ENCODE peak calls at places on chromosomes 2 and 18, in four cellular contexts. K is GM20000, I is NCI-H146, O is AML-193. X is an unnamed sample.

GRCh38 chr2:118492335-118492734 is 355.1 kb downstream of the EN1 start:
- DNase-seq in I (no peak), O (peak), K (no peak), X (no peak)

GRCh38 chr2:217177687-217178086 is 317.8 kb upstream of the TNP1 start:
- DNase-seq in O (no peak), K (no peak), I (no peak), X (no peak)

GRCh38 chr18:50507120-50507590 is 52.7 kb upstream of the MAPK4 start:
- DNase-seq in O (peak), I (peak), K (peak), X (no peak)

GRCh38 chr18:63319383-63320040 is at the start of gene BCL2:
- DNase-seq in O (peak), I (peak), K (no peak), X (no peak)

GRCh38 chr2:86704482-86704971 is 15.6 kb upstream of the RMND5A start:
- DNase-seq in O (no peak), I (peak), K (no peak), X (no peak)

GRCh38 chr2:113273031-113273551 is 5.6 kb downstream of the PAX8 start:
- DNase-seq in I (no peak), K (no peak), O (no peak), X (no peak)

GRCh38 chr2:203328735-203329549 is 748 bp downstream of the ABI2 start:
- DNase-seq in O (peak), K (peak), I (peak), X (peak)

GRCh38 chr2:195682077-195682476 is 25.1 kb downstream of the SLC39A10 start:
- DNase-seq in K (no peak), O (no peak), I (no peak), X (no peak)

GRCh38 chr2:217954051-217954450 is 48.7 kb downstream of the TNS1 start:
- DNase-seq in K (no peak), O (no peak), I (no peak), X (no peak)

GRCh38 chr2:207227062-207227748 is 61.5 kb upstream of the KLF7 start:
- DNase-seq in O (no peak), K (no peak), I (no peak), X (no peak)

X was measured in GM06990.